ENCODE peak calls at places on chromosomes 12 and 14, in eight cellular contexts. P, N, U, H, O, X, K and Y are unnamed samples.

GRCh38 chr12:66188584-66189475 is at the start of gene IRAK3:
- DNase-seq in P (peak; percentile 74), N (no peak), U (peak; percentile 97), H (peak; percentile 84), O (peak; percentile 74), X (no peak), K (peak; percentile 34), Y (no peak)

GRCh38 chr14:56156096-56156495 is 37.9 kb downstream of the PELI2 start:
- DNase-seq in P (no peak), N (no peak), U (no peak), H (no peak), O (no peak), X (no peak), K (no peak), Y (no peak)

GRCh38 chr12:128288896-128289295 is 21.9 kb downstream of the TMEM132C start:
- DNase-seq in P (no peak), N (no peak), U (peak; percentile 5), H (no peak), O (no peak), X (no peak), K (no peak), Y (no peak)

GRCh38 chr12:71948390-71948789 is 9.7 kb downstream of the TPH2 start:
- DNase-seq in P (no peak), N (no peak), U (no peak), H (no peak), O (peak; percentile 22), X (no peak), K (no peak), Y (no peak)

GRCh38 chr12:913919-914718 is 35.4 kb downstream of the RAD52 start:
- DNase-seq in P (no peak), N (no peak), U (no peak), H (no peak), O (no peak), X (no peak), K (peak; percentile 85), Y (peak; percentile 95)

GRCh38 chr12:810635-811415 is 58.4 kb downstream of the WNK1 start:
- DNase-seq in P (peak; percentile 64), N (no peak), U (no peak), H (no peak), O (no peak), X (no peak), K (no peak), Y (no peak)

GRCh38 chr12:84779169-84779568 is 133.4 kb downstream of the SLC6A15 start:
- DNase-seq in P (no peak), N (no peak), U (no peak), H (no peak), O (no peak), X (no peak), K (no peak), Y (no peak)

GRCh38 chr14:63375772-63376171 is 57.0 kb upstream of the GPHB5 start:
- DNase-seq in P (no peak), N (no peak), U (no peak), H (no peak), O (no peak), X (no peak), K (peak; percentile 17), Y (peak; percentile 5)

GRCh38 chr12:132907216-132907615 is 19.8 kb upstream of the CHFR start:
- DNase-seq in P (no peak), N (no peak), U (no peak), H (no peak), O (no peak), X (no peak), K (no peak), Y (no peak)

GRCh38 chr12:132899033-132899432 is 11.6 kb upstream of the CHFR start:
- DNase-seq in P (no peak), N (no peak), U (no peak), H (no peak), O (no peak), X (no peak), K (no peak), Y (no peak)

GRCh38 chr12:132909030-132909368 is 21.6 kb upstream of the CHFR start:
- DNase-seq in P (no peak), N (no peak), U (no peak), H (no peak), O (no peak), X (no peak), K (no peak), Y (no peak)

GRCh38 chr12:132908145-132909029 is 21.0 kb upstream of the CHFR start:
- DNase-seq in P (peak; percentile 94), N (no peak), U (peak; percentile 96), H (peak; percentile 90), O (peak; percentile 99), X (peak; percentile 95), K (peak; percentile 93), Y (peak; percentile 91)

DNA sequence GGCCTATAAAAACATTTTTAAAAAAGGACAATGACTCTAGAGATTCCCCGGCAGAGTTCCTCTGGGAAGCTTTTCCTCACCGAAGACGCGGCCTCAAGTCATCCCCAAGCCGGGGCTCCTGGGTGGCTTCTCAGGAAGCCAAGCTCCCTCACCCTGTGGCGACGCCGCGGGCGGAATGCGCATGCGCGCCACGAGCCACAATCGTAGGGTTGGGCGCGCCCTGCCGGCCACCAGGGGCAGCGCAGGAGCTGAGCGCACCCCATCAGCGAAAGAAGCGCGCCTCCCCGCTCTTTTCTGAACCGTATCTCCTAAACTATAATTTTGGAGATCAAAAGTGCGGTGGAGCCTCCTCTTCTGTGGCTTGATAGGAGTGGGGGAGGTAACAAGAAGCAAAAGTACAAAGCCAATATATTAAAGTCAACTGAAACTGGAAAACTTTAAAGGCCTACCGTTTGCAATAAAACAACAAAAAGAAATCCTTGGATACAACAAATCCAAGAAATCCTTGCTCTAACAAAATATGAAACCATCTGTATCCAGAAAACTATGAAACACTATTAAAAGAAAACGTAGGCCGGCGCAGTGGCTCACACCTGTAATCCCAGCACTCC is 17.4 kb upstream of the CHFR start:
- DNase-seq in P (peak; percentile 75), N (no peak), U (peak; percentile 82), H (peak; percentile 72), O (peak; percentile 90), X (no peak), K (peak; percentile 19), Y (no peak)
- TF ChIP-seq CTCF in P (peak; percentile 43), N (no peak), U (peak; percentile 72), H (peak; percentile 38), O (peak; percentile 85), X (peak; percentile 74), K (peak; percentile 10), Y (peak; percentile 61)

DNA sequence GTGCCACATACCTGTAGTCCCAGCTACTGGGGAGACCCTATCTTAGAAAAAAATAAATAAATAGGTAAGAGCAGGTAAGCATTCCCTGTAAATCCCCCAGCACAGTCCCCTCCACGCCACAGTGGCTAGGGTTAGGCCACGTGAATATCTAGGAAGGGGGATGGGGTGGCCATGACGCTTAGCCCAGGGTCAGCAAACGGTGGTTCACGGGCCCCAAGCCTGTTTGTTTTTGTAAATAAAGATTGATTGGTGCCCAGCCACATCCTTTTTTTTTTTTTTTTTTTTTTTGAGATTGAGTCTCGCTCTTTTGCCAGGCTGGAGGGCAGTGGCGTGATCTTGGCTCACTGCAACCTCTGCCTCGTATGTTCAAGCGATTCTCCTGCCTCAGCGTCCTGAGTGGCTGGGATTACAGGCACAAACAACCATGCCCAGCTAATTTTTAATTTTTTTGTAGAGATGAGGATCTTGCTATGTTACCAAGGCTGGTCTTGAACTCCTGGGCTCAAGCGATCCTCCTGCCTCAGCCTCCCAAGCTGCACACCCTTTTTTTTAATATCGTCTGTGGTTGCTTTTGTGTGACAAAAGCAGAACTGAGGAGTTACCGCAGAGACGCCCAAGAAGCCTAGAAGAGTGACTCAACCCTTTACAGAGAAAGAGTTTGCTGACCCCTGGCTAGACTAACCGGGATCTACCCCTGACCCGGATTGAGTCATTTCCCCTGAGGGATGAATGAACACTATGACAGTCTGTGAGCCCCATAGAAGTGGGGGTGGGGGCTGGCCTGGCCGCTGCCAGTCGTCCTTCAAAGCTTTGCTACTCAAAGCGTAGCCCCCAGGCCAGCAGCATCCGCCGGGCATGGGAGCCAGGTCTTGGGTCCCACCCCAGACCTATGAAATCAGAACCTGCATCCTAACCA is 113.7 kb upstream of the NCOR2 start:
- DNase-seq in P (peak; percentile 86), N (peak; percentile 98), U (no peak), H (peak; percentile 80), O (peak; percentile 63), X (peak; percentile 83), K (peak; percentile 97), Y (no peak)
- TF ChIP-seq CTCF in P (peak; percentile 12), N (peak; percentile 44), U (no peak), H (peak; percentile 5), O (peak; percentile 45), X (peak; percentile 33), K (peak; percentile 44), Y (peak; percentile 42)

GRCh38 chr14:81067156-81067555 is 111.7 kb downstream of the TSHR start:
- DNase-seq in P (no peak), N (no peak), U (no peak), H (no peak), O (no peak), X (no peak), K (no peak), Y (no peak)

GRCh38 chr14:81068384-81068783 is 113.0 kb downstream of the TSHR start:
- DNase-seq in P (no peak), N (no peak), U (no peak), H (no peak), O (no peak), X (no peak), K (no peak), Y (no peak)

GRCh38 chr14:81066672-81067071 is 111.3 kb downstream of the TSHR start:
- DNase-seq in P (no peak), N (no peak), U (no peak), H (no peak), O (no peak), X (no peak), K (no peak), Y (no peak)

GRCh38 chr14:81062380-81062779 is 107.0 kb downstream of the TSHR start:
- DNase-seq in P (no peak), N (no peak), U (no peak), H (no peak), O (no peak), X (no peak), K (no peak), Y (no peak)

DNA sequence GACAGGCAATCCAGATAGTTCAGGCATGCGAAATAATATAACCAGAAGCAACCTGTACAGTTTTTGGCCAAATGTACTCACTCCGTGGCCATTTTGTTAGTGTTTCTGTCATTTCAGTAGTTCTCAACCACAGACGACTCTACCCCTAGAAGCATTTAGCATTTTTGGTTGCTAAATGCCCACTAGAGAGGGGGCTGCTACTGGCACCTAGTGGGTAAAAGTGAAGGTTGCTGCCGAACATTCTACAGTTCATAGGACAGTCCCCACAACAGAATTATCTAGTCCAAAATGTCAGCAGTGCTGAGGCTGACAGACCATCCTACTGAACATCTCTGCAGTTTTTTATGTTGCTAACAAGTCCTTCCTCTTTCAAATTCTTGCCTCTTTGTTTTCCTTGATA is 107.4 kb downstream of the TSHR start:
- DNase-seq in P (no peak), N (no peak), U (no peak), H (no peak), O (peak; percentile 55), X (no peak), K (no peak), Y (no peak)
- TF ChIP-seq CTCF in P (no peak), N (peak; percentile 24), U (no peak), H (peak; percentile 29), O (peak; percentile 60), X (peak; percentile 27), K (no peak), Y (peak; percentile 38)

DNA sequence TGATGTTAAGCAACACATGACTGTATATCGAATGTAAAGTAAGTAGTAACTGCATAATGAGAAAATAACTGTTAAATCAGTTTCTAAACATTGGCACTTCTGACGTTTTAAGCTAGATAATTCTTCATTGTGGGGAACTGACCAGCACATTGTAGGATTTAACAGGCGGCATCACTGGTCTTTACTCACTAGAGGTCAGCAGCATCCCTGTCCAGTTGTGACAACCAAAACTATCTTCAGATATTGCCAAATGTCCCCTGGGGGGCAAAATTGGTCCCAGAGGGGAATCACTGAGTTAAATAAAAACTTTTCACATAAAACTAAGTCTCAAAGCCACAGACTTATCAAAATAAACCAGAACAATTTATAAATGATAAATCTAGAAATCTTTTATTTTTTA is 65.3 kb downstream of the BLTP3B start:
- DNase-seq in P (no peak), N (no peak), U (no peak), H (no peak), O (no peak), X (no peak), K (no peak), Y (no peak)
- TF ChIP-seq CTCF in P (no peak), N (no peak), U (no peak), H (no peak), O (peak; percentile 31), X (no peak), K (peak; percentile 18), Y (no peak)